ENCODE peak calls at places on chromosome X, in four cellular contexts. Y, Z, G and L are unnamed samples.

GRCh38 chrX:72061091-72061490 is 70.6 kb downstream of the RTL5 start:
- DNase-seq in Y (no peak), G (no peak), Z (no peak), L (no peak)

GRCh38 chrX:43940811-43941210 is 32.4 kb downstream of the NDP start:
- DNase-seq in G (no peak), Y (no peak), Z (no peak), L (no peak)

GRCh38 chrX:27163236-27163635 is 299.9 kb downstream of the PPP4R3C start:
- DNase-seq in G (no peak), Y (no peak), Z (no peak), L (no peak)

GRCh38 chrX:72105436-72105835 is 26.3 kb downstream of the RTL5 start:
- DNase-seq in Z (no peak), G (no peak), Y (no peak), L (no peak)

GRCh38 chrX:150316564-150316963 is 46.6 kb upstream of the MAMLD1 start:
- DNase-seq in G (no peak), Z (no peak), Y (no peak), L (no peak)

GRCh38 chrX:104420907-104421306 is 145.1 kb upstream of the IL1RAPL2 start:
- DNase-seq in Z (no peak), G (no peak), Y (no peak), L (no peak)

GRCh38 chrX:17608898-17609297 is 128.4 kb upstream of the SCML1 start:
- DNase-seq in Y (peak; percentile 56), Z (no peak), G (no peak), L (no peak)

GRCh38 chrX:118226060-118226428 is 109.4 kb upstream of the KLHL13 start:
- DNase-seq in Y (no peak), Z (no peak), G (no peak), L (peak; percentile 35)

GRCh38 chrX:47585273-47585672 is 3.0 kb downstream of the TIMP1 start:
- DNase-seq in G (no peak), Z (no peak), Y (no peak), L (no peak)

GRCh38 chrX:17944833-17945497 is 83.9 kb upstream of the RAI2 start:
- DNase-seq in G (no peak), Y (no peak), Z (no peak), L (peak; percentile 15)

GRCh38 chrX:10006086-10006485 is 38.9 kb downstream of the CLDN34 start:
- DNase-seq in Y (no peak), G (no peak), Z (no peak), L (no peak)

GRCh38 chrX:41022579-41022978 is 62.7 kb upstream of the USP9X start:
- DNase-seq in G (no peak), Z (no peak), Y (no peak), L (no peak)

GRCh38 chrX:9184231-9184630 is 150.3 kb upstream of the FAM9B start:
- DNase-seq in G (no peak), Y (no peak), Z (no peak), L (no peak)

GRCh38 chrX:65894138-65894537 is 145.7 kb downstream of the VSIG4 start:
- DNase-seq in Z (no peak), G (no peak), Y (no peak), L (no peak)

GRCh38 chrX:155745792-155746191 is 133.0 kb upstream of the TMLHE start:
- DNase-seq in G (no peak), Z (no peak), Y (peak; percentile 25), L (no peak)

GRCh38 chrX:103253608-103254007 is 1.3 kb downstream of the TCEAL8 start:
- DNase-seq in G (no peak), Z (no peak), Y (no peak), L (no peak)

GRCh38 chrX:39133971-39134370 is 332.7 kb downstream of the MID1IP1 start:
- DNase-seq in G (no peak), Z (no peak), Y (no peak), L (no peak)

GRCh38 chrX:151745651-151746050 is 11.1 kb downstream of the CNGA2 start:
- DNase-seq in Y (no peak), G (no peak), Z (no peak), L (no peak)

GRCh38 chrX:138765061-138765460 is 53.5 kb upstream of the FGF13 start:
- DNase-seq in Z (no peak), Y (no peak), G (no peak), L (no peak)

GRCh38 chrX:120750381-120750780 is 120.5 kb upstream of the C1GALT1C1 start:
- DNase-seq in Y (no peak), G (no peak), Z (no peak), L (no peak)

GRCh38 chrX:153633048-153633447 is 14.0 kb upstream of the DUSP9 start:
- DNase-seq in G (peak; percentile 36), Z (no peak), Y (no peak), L (peak; percentile 15)

GRCh38 chrX:36856849-36857248 is 151.3 kb upstream of the FAM47C start:
- DNase-seq in G (no peak), Y (no peak), Z (no peak), L (no peak)

GRCh38 chrX:15334561-15334960 is 762 bp downstream of the PIGA start:
- DNase-seq in Y (peak; percentile 25), Z (no peak), G (no peak), L (no peak)

GRCh38 chrX:120727911-120728310 is 98.1 kb upstream of the C1GALT1C1 start:
- DNase-seq in G (no peak), Z (no peak), Y (no peak), L (no peak)

GRCh38 chrX:133561251-133561650 is 146.0 kb upstream of the GPC4 start:
- DNase-seq in Y (no peak), Z (no peak), G (no peak), L (no peak)

GRCh38 chrX:78104447-78105176 is 564 bp downstream of the PGK1 start:
- DNase-seq in Z (no peak), G (peak; percentile 79), Y (peak; percentile 51), L (peak; percentile 19)

GRCh38 chrX:38462257-38462656 is 99.1 kb upstream of the TSPAN7 start:
- DNase-seq in G (no peak), Z (no peak), Y (no peak), L (no peak)

GRCh38 chrX:40169193-40170086 is 71.7 kb upstream of the BCOR start:
- DNase-seq in G (peak; percentile 82), Z (peak; percentile 20), Y (no peak), L (peak; percentile 83)

GRCh38 chrX:21398424-21398823 is 24.2 kb downstream of the CNKSR2 start:
- DNase-seq in Y (no peak), Z (no peak), G (no peak), L (no peak)

GRCh38 chrX:74249963-74250362 is 54.0 kb upstream of the ZCCHC13 start:
- DNase-seq in Z (no peak), Y (no peak), G (no peak), L (no peak)

GRCh38 chrX:30141966-30142365 is 73.4 kb upstream of the MAGEB2 start:
- DNase-seq in Y (no peak), G (no peak), Z (no peak), L (peak; percentile 37)

GRCh38 chrX:2439613-2440012 is 61.2 kb downstream of the DHRSX start:
- DNase-seq in G (no peak), Z (no peak), Y (no peak), L (no peak)
- TF ChIP-seq CTCF in G (no peak), Z (no peak), Y (no peak), L (no peak)

GRCh38 chrX:111880735-111881134 is 4.8 kb downstream of the TRPC5OS start:
- DNase-seq in G (no peak), Z (no peak), Y (no peak), L (no peak)

GRCh38 chrX:111874241-111874640 is 1.7 kb upstream of the TRPC5OS start:
- DNase-seq in G (no peak), Z (no peak), Y (no peak), L (no peak)

GRCh38 chrX:111877681-111878080 is 1.7 kb downstream of the TRPC5OS start:
- DNase-seq in G (no peak), Z (no peak), Y (no peak), L (no peak)

GRCh38 chrX:111875881-111876280 is at the start of gene TRPC5OS:
- DNase-seq in Y (no peak), Z (no peak), G (no peak), L (no peak)

GRCh38 chrX:111876646-111877045 is 665 bp downstream of the TRPC5OS start:
- DNase-seq in Z (no peak), G (no peak), Y (no peak), L (no peak)
- H3K4me1 ChIP-seq in Z (no peaks in the 10 kb centered on the region), G (no peaks in the 10 kb centered on the region), Y (no peaks in the 10 kb centered on the region), L (no peaks in the 10 kb centered on the region)

GRCh38 chrX:24692305-24692704 is 1.4 kb upstream of the POLA1 start:
- DNase-seq in Z (no peak), Y (no peak), G (no peak), L (no peak)

GRCh38 chrX:24696241-24696640 is 2.5 kb downstream of the POLA1 start:
- DNase-seq in G (no peak), Y (no peak), Z (no peak), L (no peak)

GRCh38 chrX:24694825-24695224 is 1.1 kb downstream of the POLA1 start:
- DNase-seq in Y (no peak), Z (no peak), G (no peak), L (no peak)

DNA sequence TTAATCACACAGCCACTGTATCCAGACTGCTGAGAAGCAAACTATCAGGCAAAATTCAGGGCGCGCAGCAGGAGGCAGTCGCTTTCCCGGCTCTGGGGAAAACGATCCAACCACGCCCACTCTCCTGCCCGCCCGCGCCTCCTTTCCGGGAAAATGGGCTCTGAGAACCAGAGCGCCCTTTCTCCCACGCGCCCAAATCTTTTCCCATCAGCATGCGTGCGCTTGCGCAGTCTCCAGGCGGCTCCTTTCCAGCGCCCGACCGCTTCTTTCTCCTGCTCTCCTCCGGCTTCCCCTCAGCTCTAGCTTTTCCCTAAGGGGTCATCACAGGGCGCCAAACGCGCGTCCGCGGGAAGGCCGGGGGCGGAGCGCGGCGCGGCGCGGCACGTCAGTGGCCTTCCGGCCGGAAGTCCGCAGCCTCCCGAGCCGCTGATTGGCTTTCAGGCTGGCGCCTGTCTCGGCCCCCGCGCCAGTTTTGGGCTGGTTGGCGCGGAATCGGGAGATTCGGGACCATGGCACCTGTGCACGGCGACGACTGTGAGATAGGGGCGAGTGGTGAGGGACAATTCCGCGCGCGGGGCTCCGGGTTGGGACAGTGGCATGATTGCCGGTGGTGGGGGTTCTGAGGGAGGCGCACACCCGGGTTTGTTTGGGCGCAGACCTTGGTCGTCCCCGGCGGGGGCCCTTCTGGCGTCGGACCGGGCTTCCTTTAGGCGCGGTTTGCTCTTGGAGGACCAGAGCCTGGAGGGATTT is at the start of gene POLA1:
- DNase-seq in Y (peak; percentile 93), G (peak; percentile 96), Z (peak; percentile 14), L (peak; percentile 88)
- TF ChIP-seq CTCF in Y (no peak), G (no peak), Z (no peak), L (peak; percentile 37)

GRCh38 chrX:69627744-69628143 is 11.8 kb downstream of the EDA start:
- DNase-seq in Z (no peak), Y (no peak), G (no peak), L (no peak)
- H3K4me1 ChIP-seq in Z (no peaks in the 10 kb centered on the region), Y (no peaks in the 10 kb centered on the region), G (no peaks in the 10 kb centered on the region), L (no peaks in the 10 kb centered on the region)